ENCODE peak calls at places on chromosomes 13 and 19, in five cellular contexts. W is CD8-positive, alpha-beta T cell; J is GM04504; D is AG04449; N is fibroblast of lung. R is an unnamed sample.

GRCh38 chr13:40910324-40911050 is 108.6 kb downstream of the ELF1 start:
- DNase-seq in W (no peak), J (no peak), D (no peak), N (peak; percentile 69), R (no peak)

GRCh38 chr19:40661616-40662015 is 28.8 kb downstream of the NUMBL start:
- DNase-seq in W (no peak), J (no peak), D (no peak), N (no peak), R (no peak)

GRCh38 chr13:51625555-51626345 is 41.5 kb downstream of the WDFY2 start:
- DNase-seq in W (no peak), J (no peak), D (no peak), N (no peak), R (no peak)

GRCh38 chr13:112726018-112726767 is 36.4 kb downstream of the ATP11A start:
- DNase-seq in W (no peak), J (no peak), D (no peak), N (no peak), R (no peak)

GRCh38 chr13:97574926-97575325 is 141.0 kb downstream of the RAP2A start:
- DNase-seq in W (no peak), J (no peak), D (no peak), N (peak; percentile 7), R (no peak)

GRCh38 chr13:114128624-114129522 is 3.5 kb downstream of the RASA3 start:
- DNase-seq in W (peak; percentile 86), J (peak; percentile 84), D (no peak), N (peak; percentile 97), R (no peak)

GRCh38 chr13:20873348-20873747 is 29.2 kb downstream of the XPO4 start:
- DNase-seq in W (no peak), J (peak; percentile 21), D (no peak), N (peak; percentile 70), R (no peak)

GRCh38 chr13:58087566-58087965 is 456.0 kb downstream of the PCDH17 start:
- DNase-seq in W (no peak), J (no peak), D (no peak), N (peak; percentile 1), R (no peak)

GRCh38 chr13:108859202-108860012 is 230.0 kb downstream of the MYO16 start:
- DNase-seq in W (no peak), J (peak; percentile 63), D (peak; percentile 76), N (peak; percentile 69), R (peak; percentile 10)

GRCh38 chr13:36395280-36395679 is 37.0 kb upstream of the CCNA1 start:
- DNase-seq in W (no peak), J (no peak), D (peak; percentile 55), N (peak; percentile 68), R (no peak)

GRCh38 chr13:41945926-41946325 is 15.0 kb downstream of the VWA8 start:
- DNase-seq in W (no peak), J (no peak), D (no peak), N (no peak), R (no peak)

GRCh38 chr19:7962644-7963268 is 19.3 kb upstream of the TIMM44 start:
- DNase-seq in W (no peak), J (no peak), D (no peak), N (no peak), R (no peak)

GRCh38 chr19:45645631-45646344 is 6.6 kb upstream of the EML2 start:
- DNase-seq in W (peak; percentile 58), J (no peak), D (no peak), N (peak; percentile 82), R (peak; percentile 31)

GRCh38 chr19:29211562-29212416 is 1.2 kb downstream of the UQCRFS1 start:
- DNase-seq in W (no peak), J (no peak), D (no peak), N (peak; percentile 30), R (no peak)

GRCh38 chr19:1467512-1468273 is 11.3 kb downstream of the C19orf25 start:
- DNase-seq in W (no peak), J (no peak), D (no peak), N (no peak), R (no peak)

GRCh38 chr19:47729468-47729798 is 15.9 kb upstream of the NOP53 start:
- DNase-seq in W (no peak), J (peak; percentile 61), D (no peak), N (peak; percentile 92), R (no peak)

GRCh38 chr19:45100797-45101196 is 7.8 kb downstream of the PPP1R37 start:
- DNase-seq in W (no peak), J (no peak), D (no peak), N (peak; percentile 39), R (no peak)

GRCh38 chr19:11256189-11256588 is 6.1 kb downstream of the DOCK6 start:
- DNase-seq in W (no peak), J (no peak), D (no peak), N (no peak), R (no peak)

GRCh38 chr19:46482645-46483044 is 11.3 kb upstream of the PNMA8A start:
- DNase-seq in W (no peak), J (no peak), D (no peak), N (peak; percentile 60), R (no peak)

GRCh38 chr13:38366954-38367645 is 17.4 kb downstream of the UFM1 start:
- DNase-seq in W (no peak), J (no peak), D (no peak), N (peak; percentile 39), R (no peak)

GRCh38 chr19:29771708-29772415 is 39.9 kb upstream of the CCNE1 start:
- DNase-seq in W (no peak), J (peak; percentile 24), D (peak; percentile 4), N (peak; percentile 27), R (no peak)

GRCh38 chr13:19862511-19863313 is 737 bp downstream of the ZMYM5 start:
- DNase-seq in W (peak; percentile 19), J (no peak), D (no peak), N (peak; percentile 22), R (no peak)

GRCh38 chr13:43546260-43546659 is 240.5 kb downstream of the ENOX1 start:
- DNase-seq in W (no peak), J (no peak), D (no peak), N (no peak), R (no peak)

GRCh38 chr19:51480590-51480989 is 2.3 kb downstream of the CEACAM18 start:
- DNase-seq in W (no peak), J (no peak), D (no peak), N (no peak), R (no peak)